ENCODE peak calls at places on chromosome 13, in seven cellular contexts. One of them, this sample, is unnamed.

GRCh38 chr13:99985243-99985874 is 3.8 kb downstream of the ZIC2 start:
- DNase-seq in left lung: no peak
- DNase-seq in Peyer's patch: no peak
- DNase-seq in osteocyte: peak; percentile 85
- DNase-seq in cardiac muscle cell: peak; percentile 60
- DNase-seq in GM12864: no peak
- DNase-seq in PC-9: no peak
- DNase-seq in this sample: no peak

GRCh38 chr13:110350509-110350908 is 43.4 kb downstream of the COL4A2 start:
- DNase-seq in cardiac muscle cell: peak; percentile 82
- DNase-seq in GM12864: no peak
- DNase-seq in left lung: no peak
- DNase-seq in Peyer's patch: no peak
- DNase-seq in PC-9: no peak
- DNase-seq in osteocyte: no peak
- DNase-seq in this sample: no peak

GRCh38 chr13:100542546-100543156 is 45.9 kb downstream of the GGACT start:
- DNase-seq in PC-9: peak; percentile 66
- DNase-seq in left lung: no peak
- DNase-seq in Peyer's patch: peak; percentile 30
- DNase-seq in osteocyte: no peak
- DNase-seq in cardiac muscle cell: no peak
- DNase-seq in GM12864: peak; percentile 35
- DNase-seq in this sample: no peak

GRCh38 chr13:107458269-107458668 is 757.1 kb downstream of the LIG4 start:
- DNase-seq in Peyer's patch: no peak
- DNase-seq in osteocyte: no peak
- DNase-seq in left lung: no peak
- DNase-seq in cardiac muscle cell: no peak
- DNase-seq in PC-9: no peak
- DNase-seq in GM12864: no peak
- DNase-seq in this sample: no peak

GRCh38 chr13:112679932-112680677 is 9.7 kb upstream of the ATP11A start:
- DNase-seq in PC-9: no peak
- DNase-seq in left lung: no peak
- DNase-seq in cardiac muscle cell: no peak
- DNase-seq in osteocyte: no peak
- DNase-seq in GM12864: no peak
- DNase-seq in Peyer's patch: no peak
- DNase-seq in this sample: no peak

GRCh38 chr13:40994581-40995230 is 24.4 kb downstream of the ELF1 start:
- DNase-seq in cardiac muscle cell: no peak
- DNase-seq in PC-9: no peak
- DNase-seq in left lung: no peak
- DNase-seq in GM12864: no peak
- DNase-seq in osteocyte: no peak
- DNase-seq in Peyer's patch: no peak
- DNase-seq in this sample: no peak

GRCh38 chr13:52830946-52831345 is 17.5 kb downstream of the PCDH8 start:
- DNase-seq in cardiac muscle cell: no peak
- DNase-seq in PC-9: no peak
- DNase-seq in osteocyte: no peak
- DNase-seq in GM12864: no peak
- DNase-seq in left lung: no peak
- DNase-seq in Peyer's patch: no peak
- DNase-seq in this sample: no peak

GRCh38 chr13:30409911-30410704 is 12.2 kb upstream of the UBE2L5 start:
- DNase-seq in Peyer's patch: no peak
- DNase-seq in left lung: no peak
- DNase-seq in PC-9: no peak
- DNase-seq in cardiac muscle cell: no peak
- DNase-seq in osteocyte: no peak
- DNase-seq in GM12864: no peak
- DNase-seq in this sample: no peak

GRCh38 chr13:77222000-77222690 is 104.7 kb downstream of the MYCBP2 start:
- DNase-seq in GM12864: no peak
- DNase-seq in osteocyte: no peak
- DNase-seq in PC-9: no peak
- DNase-seq in left lung: no peak
- DNase-seq in cardiac muscle cell: no peak
- DNase-seq in Peyer's patch: no peak
- DNase-seq in this sample: no peak

GRCh38 chr13:42101821-42102580 is 53.6 kb downstream of the DGKH start:
- DNase-seq in GM12864: no peak
- DNase-seq in cardiac muscle cell: no peak
- DNase-seq in left lung: no peak
- DNase-seq in osteocyte: no peak
- DNase-seq in PC-9: no peak
- DNase-seq in Peyer's patch: no peak
- DNase-seq in this sample: no peak

GRCh38 chr13:111120913-111121312 is 5.8 kb downstream of the ARHGEF7 start:
- DNase-seq in left lung: no peak
- DNase-seq in GM12864: no peak
- DNase-seq in osteocyte: no peak
- DNase-seq in cardiac muscle cell: no peak
- DNase-seq in Peyer's patch: no peak
- DNase-seq in PC-9: no peak
- DNase-seq in this sample: no peak

GRCh38 chr13:77053192-77053591 is 26.2 kb upstream of the FBXL3 start:
- DNase-seq in Peyer's patch: no peak
- DNase-seq in PC-9: no peak
- DNase-seq in cardiac muscle cell: no peak
- DNase-seq in left lung: no peak
- DNase-seq in osteocyte: no peak
- DNase-seq in GM12864: no peak
- DNase-seq in this sample: no peak

GRCh38 chr13:102317593-102317992 is 84.3 kb downstream of the FGF14 start:
- DNase-seq in PC-9: no peak
- DNase-seq in GM12864: no peak
- DNase-seq in osteocyte: no peak
- DNase-seq in cardiac muscle cell: peak; percentile 34
- DNase-seq in left lung: peak; percentile 40
- DNase-seq in Peyer's patch: peak; percentile 65
- DNase-seq in this sample: no peak

GRCh38 chr13:25468330-25469178 is 96.8 kb downstream of the ATP8A2 start:
- DNase-seq in GM12864: no peak
- DNase-seq in left lung: no peak
- DNase-seq in osteocyte: no peak
- DNase-seq in Peyer's patch: no peak
- DNase-seq in cardiac muscle cell: peak; percentile 61
- DNase-seq in PC-9: no peak
- DNase-seq in this sample: no peak

GRCh38 chr13:34037636-34038325 is 219.8 kb downstream of the RFC3 start:
- DNase-seq in GM12864: peak; percentile 8
- DNase-seq in osteocyte: no peak
- DNase-seq in Peyer's patch: no peak
- DNase-seq in PC-9: no peak
- DNase-seq in left lung: no peak
- DNase-seq in cardiac muscle cell: no peak
- DNase-seq in this sample: no peak

GRCh38 chr13:37201081-37201480 is 95.6 kb upstream of the CSNK1A1L start:
- DNase-seq in PC-9: no peak
- DNase-seq in osteocyte: no peak
- DNase-seq in left lung: no peak
- DNase-seq in Peyer's patch: no peak
- DNase-seq in cardiac muscle cell: no peak
- DNase-seq in GM12864: no peak
- DNase-seq in this sample: no peak
- TF ChIP-seq CTCF in PC-9: no peak
- TF ChIP-seq CTCF in osteocyte: no peak
- TF ChIP-seq CTCF in left lung: no peak
- TF ChIP-seq CTCF in Peyer's patch: no peak
- TF ChIP-seq CTCF in cardiac muscle cell: no peak
- TF ChIP-seq CTCF in GM12864: no peak
- TF ChIP-seq CTCF in this sample: no peak

DNA sequence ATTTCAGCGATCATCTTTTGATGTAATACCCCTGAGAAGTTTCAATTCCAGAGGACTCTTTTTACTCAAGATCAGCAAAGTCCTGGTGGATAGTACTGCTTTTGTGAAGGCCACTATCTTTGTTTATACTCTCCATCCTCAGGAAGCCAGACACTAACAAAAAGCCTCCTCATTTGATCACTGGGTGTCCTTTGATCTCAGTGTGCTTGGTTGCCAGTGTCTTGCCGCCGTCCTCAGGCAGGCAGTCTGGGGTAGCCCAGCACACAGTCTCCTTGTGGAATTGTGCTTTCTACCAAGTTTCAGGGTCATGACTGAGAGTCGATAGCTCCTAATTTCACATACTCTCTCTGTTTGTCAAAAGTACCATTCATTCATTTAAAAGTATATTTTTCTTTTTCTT is 762.2 kb downstream of the EFNB2 start:
- DNase-seq in GM12864: no peak
- DNase-seq in left lung: no peak
- DNase-seq in osteocyte: no peak
- DNase-seq in cardiac muscle cell: no peak
- DNase-seq in Peyer's patch: no peak
- DNase-seq in PC-9: no peak
- DNase-seq in this sample: no peak
- TF ChIP-seq CTCF in GM12864: no peak
- TF ChIP-seq CTCF in left lung: no peak
- TF ChIP-seq CTCF in osteocyte: no peak
- TF ChIP-seq CTCF in cardiac muscle cell: no peak
- TF ChIP-seq CTCF in Peyer's patch: no peak
- TF ChIP-seq CTCF in PC-9: no peak
- TF ChIP-seq CTCF in this sample: no peak

GRCh38 chr13:60090579-60090978 is 73.1 kb downstream of the DIAPH3 start:
- DNase-seq in PC-9: no peak
- DNase-seq in osteocyte: no peak
- DNase-seq in left lung: no peak
- DNase-seq in cardiac muscle cell: no peak
- DNase-seq in GM12864: no peak
- DNase-seq in Peyer's patch: no peak
- DNase-seq in this sample: no peak

GRCh38 chr13:60094385-60095088 is 69.2 kb downstream of the DIAPH3 start:
- DNase-seq in osteocyte: no peak
- DNase-seq in GM12864: no peak
- DNase-seq in cardiac muscle cell: no peak
- DNase-seq in Peyer's patch: no peak
- DNase-seq in left lung: no peak
- DNase-seq in PC-9: no peak
- DNase-seq in this sample: no peak

GRCh38 chr13:60095300-60095699 is 68.4 kb downstream of the DIAPH3 start:
- DNase-seq in left lung: no peak
- DNase-seq in cardiac muscle cell: no peak
- DNase-seq in GM12864: no peak
- DNase-seq in osteocyte: no peak
- DNase-seq in Peyer's patch: no peak
- DNase-seq in PC-9: no peak
- DNase-seq in this sample: no peak

GRCh38 chr13:60091573-60091972 is 72.2 kb downstream of the DIAPH3 start:
- DNase-seq in cardiac muscle cell: no peak
- DNase-seq in osteocyte: no peak
- DNase-seq in GM12864: no peak
- DNase-seq in Peyer's patch: no peak
- DNase-seq in PC-9: no peak
- DNase-seq in left lung: no peak
- DNase-seq in this sample: no peak
- TF ChIP-seq CTCF in cardiac muscle cell: peak; percentile 7
- TF ChIP-seq CTCF in osteocyte: peak; percentile 23
- TF ChIP-seq CTCF in GM12864: no peak
- TF ChIP-seq CTCF in Peyer's patch: no peak
- TF ChIP-seq CTCF in PC-9: peak; percentile 37
- TF ChIP-seq CTCF in left lung: no peak
- TF ChIP-seq CTCF in this sample: no peak

DNA sequence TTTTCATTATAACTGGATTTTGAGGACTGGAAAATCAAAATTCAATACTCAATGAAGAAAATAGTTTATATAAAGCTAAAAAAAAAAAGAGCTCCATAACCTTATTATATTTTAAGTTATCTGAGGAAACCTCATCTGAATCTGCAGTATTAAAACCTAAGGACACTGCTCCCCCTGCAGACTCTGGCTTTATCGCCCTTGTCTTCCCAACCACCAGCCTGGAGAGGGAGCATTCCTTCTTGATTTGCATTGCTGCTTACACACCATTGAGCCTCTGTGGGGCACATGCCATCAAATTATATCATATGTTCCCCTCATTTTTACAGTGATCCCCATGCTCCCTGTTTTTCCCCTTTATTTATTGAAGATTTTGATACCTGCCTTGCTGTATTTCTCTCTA is 871.4 kb upstream of the GPC6 start:
- DNase-seq in PC-9: no peak
- DNase-seq in osteocyte: no peak
- DNase-seq in GM12864: no peak
- DNase-seq in left lung: no peak
- DNase-seq in cardiac muscle cell: peak; percentile 38
- DNase-seq in Peyer's patch: no peak
- DNase-seq in this sample: no peak
- TF ChIP-seq CTCF in PC-9: no peak
- TF ChIP-seq CTCF in osteocyte: peak; percentile 57
- TF ChIP-seq CTCF in GM12864: no peak
- TF ChIP-seq CTCF in left lung: no peak
- TF ChIP-seq CTCF in cardiac muscle cell: peak; percentile 77
- TF ChIP-seq CTCF in Peyer's patch: peak; percentile 39
- TF ChIP-seq CTCF in this sample: no peak

GRCh38 chr13:113803409-113804016 is 44.5 kb downstream of the TMEM255B start:
- DNase-seq in left lung: peak; percentile 28
- DNase-seq in osteocyte: no peak
- DNase-seq in PC-9: no peak
- DNase-seq in GM12864: no peak
- DNase-seq in cardiac muscle cell: no peak
- DNase-seq in Peyer's patch: no peak
- DNase-seq in this sample: no peak

GRCh38 chr13:113800576-113800926 is 41.5 kb downstream of the TMEM255B start:
- DNase-seq in left lung: peak; percentile 29
- DNase-seq in GM12864: no peak
- DNase-seq in PC-9: no peak
- DNase-seq in Peyer's patch: no peak
- DNase-seq in cardiac muscle cell: no peak
- DNase-seq in osteocyte: no peak
- DNase-seq in this sample: no peak

GRCh38 chr13:113801289-113801961 is 42.4 kb downstream of the TMEM255B start:
- DNase-seq in osteocyte: no peak
- DNase-seq in left lung: peak; percentile 25
- DNase-seq in Peyer's patch: no peak
- DNase-seq in GM12864: no peak
- DNase-seq in cardiac muscle cell: no peak
- DNase-seq in PC-9: no peak
- DNase-seq in this sample: no peak

GRCh38 chr13:113802761-113803160 is 43.7 kb downstream of the TMEM255B start:
- DNase-seq in GM12864: no peak
- DNase-seq in PC-9: no peak
- DNase-seq in cardiac muscle cell: no peak
- DNase-seq in osteocyte: no peak
- DNase-seq in left lung: peak; percentile 29
- DNase-seq in Peyer's patch: no peak
- DNase-seq in this sample: no peak

GRCh38 chr13:113802090-113802531 is 43.1 kb downstream of the TMEM255B start:
- DNase-seq in Peyer's patch: no peak
- DNase-seq in cardiac muscle cell: peak; percentile 58
- DNase-seq in PC-9: no peak
- DNase-seq in GM12864: no peak
- DNase-seq in left lung: peak; percentile 48
- DNase-seq in osteocyte: no peak
- DNase-seq in this sample: no peak
- TF ChIP-seq CTCF in Peyer's patch: no peak
- TF ChIP-seq CTCF in cardiac muscle cell: peak; percentile 9
- TF ChIP-seq CTCF in PC-9: no peak
- TF ChIP-seq CTCF in GM12864: no peak
- TF ChIP-seq CTCF in left lung: no peak
- TF ChIP-seq CTCF in osteocyte: peak; percentile 17
- TF ChIP-seq CTCF in this sample: no peak

This sample was measured in natural killer cell.